ENCODE peak calls at places on chromosomes 4 and X, in five cellular contexts. Y, Z, O, D and M are unnamed samples.

GRCh38 chrX:152480269-152481212 is 29.4 kb upstream of the GABRA3 start:
- DNase-seq in Y (no peak), Z (no peak), O (no peak), D (peak; percentile 65), M (no peak)

GRCh38 chr4:72305620-72306019 is 263.4 kb downstream of the ADAMTS3 start:
- DNase-seq in Y (no peak), Z (no peak), O (no peak), D (no peak), M (no peak)

GRCh38 chr4:103493450-103494159 is 226.2 kb downstream of the TACR3 start:
- DNase-seq in Y (no peak), Z (no peak), O (no peak), D (no peak), M (no peak)

GRCh38 chr4:72216539-72217277 is 184.9 kb downstream of the NPFFR2 start:
- DNase-seq in Y (no peak), Z (no peak), O (no peak), D (peak; percentile 58), M (no peak)

GRCh38 chr4:13178621-13179020 is 305.5 kb downstream of the RAB28 start:
- DNase-seq in Y (no peak), Z (no peak), O (no peak), D (no peak), M (no peak)

GRCh38 chr4:10529256-10529890 is 72.1 kb upstream of the ZNF518B start:
- DNase-seq in Y (no peak), Z (no peak), O (no peak), D (no peak), M (no peak)

GRCh38 chr4:2954358-2955185 is 8.6 kb downstream of the NOP14 start:
- DNase-seq in Y (no peak), Z (no peak), O (no peak), D (no peak), M (no peak)

GRCh38 chrX:130173190-130173895 is 1.6 kb downstream of the RAB33A start:
- DNase-seq in Y (peak; percentile 18), Z (no peak), O (no peak), D (peak; percentile 78), M (no peak)

GRCh38 chrX:144716187-144716586 is 531.1 kb upstream of the SPANXN1 start:
- DNase-seq in Y (no peak), Z (no peak), O (no peak), D (no peak), M (no peak)

GRCh38 chrX:23666282-23666681 is 1.0 kb upstream of the PRDX4 start:
- DNase-seq in Y (peak; percentile 15), Z (no peak), O (no peak), D (no peak), M (no peak)

GRCh38 chr4:74311696-74312313 is 3.5 kb downstream of the EPGN start:
- DNase-seq in Y (no peak), Z (no peak), O (peak; percentile 8), D (no peak), M (no peak)

GRCh38 chrX:150761176-150761818 is 68.1 kb downstream of the MTMR1 start:
- DNase-seq in Y (no peak), Z (no peak), O (no peak), D (peak; percentile 40), M (no peak)

GRCh38 chr4:35105486-35105885 is 1138.8 kb downstream of the ARAP2 start:
- DNase-seq in Y (no peak), Z (no peak), O (no peak), D (no peak), M (no peak)

GRCh38 chr4:145937990-145938611 is 522 bp downstream of the ZNF827 start:
- DNase-seq in Y (no peak), Z (no peak), O (no peak), D (no peak), M (no peak)

GRCh38 chrX:16185725-16186136 is 18.4 kb downstream of the MAGEB17 start:
- DNase-seq in Y (no peak), Z (no peak), O (peak; percentile 38), D (no peak), M (no peak)

GRCh38 chr4:157312702-157313101 is 92.2 kb downstream of the GRIA2 start:
- DNase-seq in Y (no peak), Z (no peak), O (no peak), D (no peak), M (no peak)

GRCh38 chrX:49268702-49269009 is 937 bp upstream of the PPP1R3F start:
- DNase-seq in Y (no peak), Z (no peak), O (no peak), D (no peak), M (no peak)

GRCh38 chrX:115413246-115413878 is 123.8 kb downstream of the LUZP4 start:
- DNase-seq in Y (no peak), Z (no peak), O (no peak), D (no peak), M (no peak)

GRCh38 chr4:154560824-154561231 is 2.0 kb upstream of the FGB start:
- DNase-seq in Y (no peak), Z (no peak), O (no peak), D (no peak), M (peak; percentile 62)

GRCh38 chrX:3136161-3136961 is 95.1 kb downstream of the ARSF start:
- DNase-seq in Y (no peak), Z (no peak), O (no peak), D (no peak), M (no peak)

GRCh38 chrX:121365572-121366161 is 318.3 kb downstream of the GLUD2 start:
- DNase-seq in Y (no peak), Z (no peak), O (no peak), D (no peak), M (no peak)

GRCh38 chrX:131987252-131987651 is 35.9 kb upstream of the STK26 start:
- DNase-seq in Y (no peak), Z (no peak), O (no peak), D (no peak), M (no peak)

GRCh38 chr4:152780267-152780811 is 585 bp downstream of the ARFIP1 start:
- DNase-seq in Y (no peak), Z (no peak), O (no peak), D (no peak), M (no peak)

GRCh38 chr4:152779513-152780266 is at the start of the genes ARFIP1 and TIGD4:
- DNase-seq in Y (peak; percentile 97), Z (peak; percentile 98), O (peak; percentile 81), D (peak; percentile 99), M (peak; percentile 98)

GRCh38 chr4:152778656-152779512 is 646 bp downstream of the TIGD4 start:
- DNase-seq in Y (peak; percentile 19), Z (no peak), O (peak; percentile 6), D (peak; percentile 63), M (no peak)

GRCh38 chr4:152785639-152786517 is 6.1 kb downstream of the ARFIP1 start:
- DNase-seq in Y (no peak), Z (no peak), O (no peak), D (no peak), M (no peak)

GRCh38 chr4:152784490-152785195 is 4.9 kb downstream of the ARFIP1 start:
- DNase-seq in Y (no peak), Z (no peak), O (peak; percentile 11), D (no peak), M (no peak)
- TF ChIP-seq CTCF in Y (no peak), Z (no peak), O (no peak), D (no peak), M (no peak)

DNA sequence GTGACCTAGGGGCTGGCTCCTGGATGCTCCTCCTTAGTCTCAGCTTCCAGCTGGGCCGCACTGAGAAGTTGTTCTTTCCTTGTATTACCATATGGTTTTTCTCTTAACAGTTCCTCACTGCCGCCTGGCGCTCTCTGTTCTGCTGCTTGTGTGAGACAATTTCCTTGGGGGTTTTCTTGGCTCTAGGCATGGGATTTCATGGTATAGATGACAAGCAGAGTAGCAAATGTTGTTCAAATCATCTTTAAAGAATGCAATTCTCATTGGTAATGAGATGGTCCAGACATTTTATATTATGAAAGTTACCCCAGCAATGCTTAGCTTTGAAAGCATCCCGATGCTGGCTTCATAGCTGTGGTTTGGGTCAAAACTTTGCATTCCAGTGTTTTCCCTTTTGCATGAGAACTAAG is 37.6 kb downstream of the SEPTIN11 start:
- DNase-seq in Y (peak; percentile 36), Z (no peak), O (no peak), D (no peak), M (no peak)
- H3K4me3 ChIP-seq in Y (no peak overlapping the region), Z (no peak overlapping the region), O (no peak overlapping the region), D (no peak overlapping the region), M (no peak overlapping the region)

DNA sequence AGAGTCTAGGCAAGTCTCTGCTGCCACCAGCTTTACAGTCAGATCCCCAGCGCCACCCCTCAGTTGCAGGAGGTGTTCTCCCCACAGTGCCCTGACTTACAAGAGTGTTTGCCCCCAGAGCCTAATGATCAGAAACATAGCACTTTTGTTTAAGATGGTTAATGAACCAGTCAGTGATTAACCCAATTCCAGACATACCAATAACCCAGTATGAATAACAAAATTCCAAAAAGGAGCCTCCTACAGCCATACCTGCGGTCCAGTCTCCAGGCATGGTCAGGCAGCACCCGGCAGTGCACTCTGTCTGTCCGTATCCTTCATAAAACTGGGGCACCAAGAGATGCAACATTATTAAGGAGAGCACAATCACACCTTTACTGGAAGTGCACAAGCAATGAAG is 30.7 kb upstream of the CENPU start:
- DNase-seq in Y (no peak), Z (no peak), O (no peak), D (no peak), M (no peak)
- H3K27ac ChIP-seq in Y (no peak overlapping the region), Z (no peak overlapping the region), O (no peak overlapping the region), D (no peak overlapping the region), M (no peak overlapping the region)

GRCh38 chr4:148166132-148166531 is 276.1 kb downstream of the NR3C2 start:
- DNase-seq in Y (no peak), Z (no peak), O (no peak), D (peak; percentile 61), M (no peak)
- TF ChIP-seq CTCF in Y (no peak), Z (no peak), O (no peak), D (no peak), M (no peak)

GRCh38 chr4:99651811-99652545 is 5.7 kb downstream of the C4orf54 start:
- DNase-seq in Y (no peak), Z (no peak), O (no peak), D (peak; percentile 79), M (peak; percentile 48)

GRCh38 chr4:99655315-99656081 is 2.1 kb downstream of the C4orf54 start:
- DNase-seq in Y (peak; percentile 51), Z (no peak), O (no peak), D (no peak), M (peak; percentile 65)

GRCh38 chr4:99651370-99651769 is 6.3 kb downstream of the C4orf54 start:
- DNase-seq in Y (no peak), Z (no peak), O (no peak), D (peak; percentile 55), M (no peak)

GRCh38 chr4:99653921-99654890 is 3.4 kb downstream of the C4orf54 start:
- DNase-seq in Y (no peak), Z (no peak), O (no peak), D (peak; percentile 48), M (peak; percentile 37)

DNA sequence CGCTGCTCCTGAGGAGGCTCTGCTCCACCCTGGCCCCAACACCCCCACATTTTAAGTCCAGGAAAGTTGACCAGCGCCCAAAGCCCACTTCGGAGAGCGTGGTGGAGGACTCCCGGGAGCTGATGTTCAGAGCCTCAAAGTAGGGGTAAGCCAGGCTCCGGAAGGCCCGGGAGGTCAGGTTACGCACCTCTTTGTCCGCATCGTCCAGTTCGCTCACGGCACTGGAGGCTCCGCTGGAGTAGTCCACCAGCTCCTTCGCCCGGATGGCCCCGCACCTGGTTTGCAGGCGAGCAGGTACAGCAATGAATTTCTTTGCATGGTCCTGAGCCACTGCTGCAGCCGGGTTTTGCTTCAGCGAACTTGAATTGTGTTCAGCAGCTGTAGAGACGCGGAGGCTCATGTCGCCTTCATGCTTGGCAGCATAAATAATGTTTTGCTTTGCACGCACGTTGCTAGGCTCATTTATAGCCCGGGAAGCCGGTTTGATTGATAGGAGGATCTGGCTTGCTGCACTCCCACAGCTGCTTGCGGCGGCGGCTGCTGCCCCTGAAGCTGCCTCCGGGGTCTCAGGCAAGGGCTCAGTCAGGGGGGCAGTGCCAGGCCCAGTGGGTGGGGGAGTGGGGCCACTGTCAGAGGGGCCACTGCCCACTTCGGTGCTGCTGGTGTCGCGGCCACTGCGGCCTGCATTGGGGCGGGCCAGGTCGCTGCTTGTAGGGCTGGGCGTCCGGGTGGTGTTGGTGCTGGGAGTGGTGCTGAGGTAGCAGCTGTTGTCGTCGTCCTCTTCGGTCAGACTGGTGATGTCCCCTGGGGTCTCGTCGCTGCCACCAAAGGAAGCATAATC is 4.8 kb downstream of the C4orf54 start:
- DNase-seq in Y (no peak), Z (no peak), O (no peak), D (peak; percentile 77), M (peak; percentile 50)
- H3K4me3 ChIP-seq in Y (no peak overlapping the region), Z (no peak overlapping the region), O (no peak overlapping the region), D (peak overlapping the region; percentile 34), M (no peak overlapping the region)